ENCODE peak calls at places on chromosomes 3 and 15, in six cellular contexts. C is adipocyte, X is heart left ventricle, S is GM12865, H is psoas muscle, N is heart right ventricle. G is an unnamed sample.
A peak's percentile ranks its signal among the peaks of the same experiment; 100 is the strongest.

GRCh38 chr3:17901893-17902292 is 159.5 kb upstream of the TBC1D5 start:
- DNase-seq in C (peak; percentile 11), X (no peak), S (peak; percentile 15), H (no peak), N (no peak), G (no peak)

GRCh38 chr15:40932146-40932545 is 3.0 kb downstream of the DLL4 start:
- DNase-seq in C (no peak), X (no peak), S (peak; percentile 39), H (no peak), N (no peak), G (no peak)

GRCh38 chr3:119293761-119294401 is at the start of gene ARHGAP31:
- DNase-seq in C (peak; percentile 75), X (peak; percentile 88), S (peak; percentile 87), H (peak; percentile 65), N (peak; percentile 78), G (peak; percentile 88)

GRCh38 chr3:156547637-156548036 is 7.3 kb downstream of the SSR3 start:
- DNase-seq in C (peak; percentile 19), X (no peak), S (no peak), H (no peak), N (no peak), G (peak; percentile 68)

GRCh38 chr3:43289401-43289800 is 3.1 kb downstream of the SNRK start:
- DNase-seq in C (peak; percentile 20), X (no peak), S (no peak), H (no peak), N (no peak), G (no peak)

GRCh38 chr3:178420033-178420432 is 116.2 kb upstream of the KCNMB2 start:
- DNase-seq in C (peak; percentile 27), X (no peak), S (no peak), H (no peak), N (no peak), G (no peak)

GRCh38 chr15:68559342-68560310 is 19.2 kb upstream of the CORO2B start:
- DNase-seq in C (peak; percentile 93), X (peak; percentile 92), S (peak; percentile 68), H (peak; percentile 79), N (peak; percentile 86), G (peak; percentile 80)

GRCh38 chr3:42191443-42191747 is 74.6 kb downstream of the CCK start:
- DNase-seq in C (no peak), X (no peak), S (no peak), H (no peak), N (no peak), G (no peak)

GRCh38 chr3:158058775-158059174 is 47.4 kb downstream of the SHOX2 start:
- DNase-seq in C (no peak), X (no peak), S (no peak), H (no peak), N (no peak), G (no peak)

GRCh38 chr15:75062706-75063105 is 39.3 kb downstream of the PPCDC start:
- DNase-seq in C (no peak), X (no peak), S (no peak), H (no peak), N (no peak), G (no peak)

GRCh38 chr3:86988235-86988634 is 2.7 kb downstream of the VGLL3 start:
- DNase-seq in C (peak; percentile 84), X (no peak), S (no peak), H (no peak), N (no peak), G (peak; percentile 95)
- H3K4me3 ChIP-seq in C (peak overlapping the region; percentile 95), X (no peak overlapping the region), S (no peak overlapping the region), H (peak overlapping the region; percentile 71), N (peak overlapping the region; percentile 64), G (peak overlapping the region; percentile 87)

DNA sequence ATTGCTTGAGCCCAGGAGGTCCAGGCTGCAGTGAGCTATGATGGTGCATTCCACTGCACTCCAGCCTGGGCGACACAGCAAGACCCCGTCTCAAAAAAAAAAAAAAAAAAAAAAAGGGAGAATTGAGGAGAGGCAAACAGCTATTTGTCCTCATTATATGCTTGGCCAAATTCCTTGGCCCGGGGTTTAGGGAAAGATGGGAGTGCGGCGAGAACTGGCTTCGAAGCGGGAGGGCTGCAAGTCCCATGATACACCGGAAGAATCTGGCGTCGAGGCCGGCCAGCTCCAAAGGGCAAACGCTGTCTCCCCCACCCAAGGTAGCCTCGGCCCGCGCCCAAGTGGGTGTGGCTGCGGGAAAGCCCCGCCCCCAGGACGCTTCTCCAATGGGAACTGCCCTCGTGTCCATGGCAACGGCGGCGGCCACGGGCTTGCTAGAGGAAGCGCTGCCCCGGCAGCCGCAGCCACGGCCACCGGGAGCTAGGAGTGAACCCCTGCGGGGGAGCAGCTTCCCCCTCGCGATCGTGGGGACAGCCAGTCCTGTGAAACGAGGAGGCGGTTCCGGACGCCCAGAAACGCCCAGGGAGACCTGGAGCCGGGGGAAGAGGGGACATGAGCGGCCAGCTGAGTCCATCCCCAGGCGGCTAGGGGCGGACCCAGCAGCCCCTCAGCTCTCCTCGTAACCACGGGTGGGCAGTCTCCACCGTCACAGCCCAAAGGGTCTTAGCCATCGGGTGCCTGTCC is at the start of gene TTLL13:
- DNase-seq in C (peak; percentile 95), X (peak; percentile 98), S (peak; percentile 81), H (peak; percentile 95), N (peak; percentile 97), G (peak; percentile 86)
- H3K4me3 ChIP-seq in C (peak within 1 kb of the TSS; percentile 76), X (peak within 1 kb of the TSS; percentile 61), S (peak within 1 kb of the TSS; percentile 28), H (peak within 1 kb of the TSS; percentile 74), N (peak within 1 kb of the TSS; percentile 58), G (peak within 1 kb of the TSS; percentile 65)

GRCh38 chr3:123377173-123377740 is 71.6 kb downstream of the ADCY5 start:
- DNase-seq in C (no peak), X (no peak), S (no peak), H (no peak), N (no peak), G (no peak)
- H3K4me3 ChIP-seq in C (no peak overlapping the region), X (no peak overlapping the region), S (no peak overlapping the region), H (no peak overlapping the region), N (no peak overlapping the region), G (no peak overlapping the region)

DNA sequence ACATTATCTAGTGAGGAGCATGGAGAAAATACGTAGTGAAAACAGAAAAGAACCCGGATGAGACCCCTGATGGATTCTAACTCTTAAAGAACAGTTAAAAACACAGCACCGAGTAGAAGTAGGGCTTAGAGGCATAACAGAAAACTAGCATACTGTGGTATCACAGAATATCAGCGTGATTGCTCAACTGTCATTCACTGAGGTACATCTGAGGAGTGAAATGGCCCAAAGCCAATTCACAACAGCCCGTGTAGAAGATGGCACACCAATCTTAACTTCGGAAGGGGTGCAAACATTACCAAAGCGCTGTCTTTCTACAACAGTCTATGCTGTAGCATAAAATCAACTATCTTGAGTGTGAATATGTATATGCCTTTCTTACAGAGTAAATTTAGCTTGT is 1.8 kb downstream of the CLASP2 start:
- DNase-seq in C (no peak), X (no peak), S (no peak), H (no peak), N (no peak), G (no peak)
- H3K4me3 ChIP-seq in C (peak overlapping the region; percentile 91), X (peak overlapping the region; percentile 97), S (no peak overlapping the region), H (peak overlapping the region; percentile 81), N (peak overlapping the region; percentile 91), G (peak overlapping the region; percentile 81)

GRCh38 chr3:127069814-127070440 is 87.0 kb downstream of the PLXNA1 start:
- DNase-seq in C (no peak), X (peak; percentile 45), S (no peak), H (peak; percentile 5), N (no peak), G (no peak)

GRCh38 chr3:127067116-127067910 is 84.4 kb downstream of the PLXNA1 start:
- DNase-seq in C (no peak), X (peak; percentile 36), S (no peak), H (peak; percentile 7), N (no peak), G (no peak)

GRCh38 chr3:127066635-127067034 is 83.7 kb downstream of the PLXNA1 start:
- DNase-seq in C (no peak), X (peak; percentile 33), S (no peak), H (no peak), N (no peak), G (no peak)

GRCh38 chr3:127068871-127069270 is 86.0 kb downstream of the PLXNA1 start:
- DNase-seq in C (no peak), X (peak; percentile 22), S (no peak), H (peak; percentile 2), N (no peak), G (no peak)

GRCh38 chr3:127068111-127068810 is 85.3 kb downstream of the PLXNA1 start:
- DNase-seq in C (no peak), X (peak; percentile 31), S (no peak), H (peak; percentile 7), N (no peak), G (no peak)
- H3K4me3 ChIP-seq in C (no peak overlapping the region), X (no peak overlapping the region), S (no peak overlapping the region), H (no peak overlapping the region), N (no peak overlapping the region), G (no peak overlapping the region)

G was measured in fibroblast of pulmonary artery.